ENCODE peak calls at places on chromosome 9, in six cellular contexts. I is Peyer's patch, Q is IMR-90, F is cardiac muscle cell, S is left lung, Y is epithelial cell of esophagus. W is an unnamed sample.

GRCh38 chr9:98993570-98993945 is 49.9 kb downstream of the COL15A1 start:
- DNase-seq in I (peak), Q (no peak), F (no peak), S (peak), Y (no peak), W (no peak)

GRCh38 chr9:112555844-112556482 is 69.3 kb downstream of the KIAA1958 start:
- DNase-seq in I (peak), Q (no peak), F (no peak), S (no peak), Y (peak), W (no peak)

GRCh38 chr9:71681708-71682268 is 86.5 kb downstream of the CEMIP2 start:
- DNase-seq in I (no peak), Q (peak), F (peak), S (no peak), Y (peak), W (no peak)

GRCh38 chr9:37967272-37967581 is 63.3 kb upstream of the SLC25A51 start:
- DNase-seq in I (no peak), Q (no peak), F (no peak), S (no peak), Y (peak), W (no peak)

GRCh38 chr9:37902804-37903580 is 935 bp downstream of the SLC25A51 start:
- DNase-seq in I (no peak), Q (peak), F (no peak), S (no peak), Y (peak), W (no peak)

GRCh38 chr9:92506184-92506857 is 24.0 kb upstream of the ASPN start:
- DNase-seq in I (no peak), Q (peak), F (no peak), S (no peak), Y (peak), W (no peak)

GRCh38 chr9:36584626-36585460 is 12.1 kb downstream of the MELK start:
- DNase-seq in I (no peak), Q (peak), F (no peak), S (no peak), Y (peak), W (no peak)

GRCh38 chr9:115301581-115301980 is 183.6 kb upstream of the TNC start:
- DNase-seq in I (no peak), Q (no peak), F (peak), S (no peak), Y (no peak), W (no peak)

GRCh38 chr9:83312543-83312942 is 225.7 kb downstream of the FRMD3 start:
- DNase-seq in I (no peak), Q (no peak), F (no peak), S (no peak), Y (peak), W (no peak)

GRCh38 chr9:35436940-35437339 is 53.0 kb upstream of the RUSC2 start:
- DNase-seq in I (no peak), Q (no peak), F (no peak), S (no peak), Y (no peak), W (no peak)

GRCh38 chr9:121472361-121472910 is 27.2 kb downstream of the GGTA1 start:
- DNase-seq in I (no peak), Q (no peak), F (no peak), S (no peak), Y (no peak), W (no peak)

GRCh38 chr9:93132946-93133640 is 958 bp downstream of the NINJ1 start:
- DNase-seq in I (no peak), Q (no peak), F (no peak), S (no peak), Y (peak), W (no peak)

GRCh38 chr9:76868897-76869296 is 37.0 kb downstream of the PRUNE2 start:
- DNase-seq in I (no peak), Q (no peak), F (no peak), S (no peak), Y (peak), W (no peak)

GRCh38 chr9:132651259-132651658 is 18.5 kb downstream of the DDX31 start:
- DNase-seq in I (no peak), Q (peak), F (no peak), S (no peak), Y (peak), W (no peak)

GRCh38 chr9:12708562-12709298 is 15.5 kb downstream of the TYRP1 start:
- DNase-seq in I (no peak), Q (peak), F (no peak), S (no peak), Y (peak), W (no peak)

GRCh38 chr9:116298992-116299391 is 145.4 kb downstream of the PAPPA start:
- DNase-seq in I (no peak), Q (no peak), F (no peak), S (no peak), Y (no peak), W (no peak)

GRCh38 chr9:134983506-134984371 is 66.0 kb upstream of the FCN1 start:
- DNase-seq in I (no peak), Q (no peak), F (no peak), S (peak), Y (no peak), W (no peak)

GRCh38 chr9:33851301-33851700 is 34.3 kb downstream of the UBE2R2 start:
- DNase-seq in I (no peak), Q (no peak), F (no peak), S (no peak), Y (no peak), W (no peak)

GRCh38 chr9:37999501-38000189 is 69.4 kb downstream of the SHB start:
- DNase-seq in I (no peak), Q (peak), F (no peak), S (no peak), Y (peak), W (no peak)

GRCh38 chr9:32161209-32161608 is 223.2 kb upstream of the ACO1 start:
- DNase-seq in I (no peak), Q (no peak), F (no peak), S (no peak), Y (no peak), W (no peak)

GRCh38 chr9:100167912-100168775 is 69.1 kb downstream of the INVS start:
- DNase-seq in I (no peak), Q (peak), F (no peak), S (no peak), Y (no peak), W (no peak)
- TF ChIP-seq CTCF in I (no peak), Q (no peak), F (no peak), S (no peak), Y (no peak), W (no peak)

GRCh38 chr9:2193565-2193964 is 178.4 kb downstream of the SMARCA2 start:
- DNase-seq in I (no peak), Q (no peak), F (no peak), S (no peak), Y (no peak), W (no peak)
- TF ChIP-seq CTCF in I (no peak), Q (no peak), F (no peak), S (no peak), Y (no peak), W (no peak)

GRCh38 chr9:129482521-129483466 is 138.1 kb downstream of the C9orf50 start:
- DNase-seq in I (peak), Q (peak), F (peak), S (peak), Y (peak), W (peak)
- TF ChIP-seq CTCF in I (no peak), Q (peak), F (no peak), S (no peak), Y (no peak), W (no peak)

DNA sequence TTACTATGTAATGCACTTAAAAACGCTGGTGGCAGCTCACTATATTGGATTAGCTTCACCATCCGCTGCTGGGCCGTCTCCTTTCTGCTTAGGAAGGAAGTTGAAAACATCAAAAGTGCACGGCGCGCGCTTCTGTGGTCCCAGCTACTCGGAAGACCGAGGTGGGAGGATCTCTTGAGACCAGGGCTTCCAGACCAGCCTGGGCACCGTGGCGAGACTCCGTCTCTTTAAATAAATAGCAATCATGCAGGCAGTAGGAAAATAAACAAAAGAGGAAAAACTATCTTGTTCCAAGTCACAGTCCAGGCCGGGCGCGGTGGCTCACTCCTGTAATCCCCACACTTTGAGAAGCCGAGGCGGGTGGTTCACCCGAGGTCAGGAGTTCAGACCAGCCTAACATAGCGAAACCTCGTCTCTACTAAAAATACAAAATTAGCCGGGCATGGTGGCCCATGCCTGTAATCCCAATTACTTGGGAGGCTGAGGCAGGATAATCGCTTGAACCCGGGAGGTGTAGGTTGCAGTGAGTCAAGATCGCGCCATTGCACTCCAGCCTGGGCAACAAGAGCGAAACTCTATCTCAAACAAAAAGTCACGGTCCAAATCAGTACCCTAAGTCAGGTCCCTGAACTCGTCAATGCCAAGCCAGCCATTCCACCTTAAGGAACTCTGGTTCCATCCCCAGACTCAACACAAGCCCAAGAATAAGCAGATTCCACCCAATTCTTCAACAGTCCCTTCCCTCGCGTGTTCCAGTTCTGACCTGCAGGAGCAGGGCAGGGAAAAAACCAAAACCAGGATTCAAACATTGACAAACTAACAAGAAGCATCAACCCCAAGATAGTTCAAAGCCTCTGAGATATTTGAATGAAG is 1.0 kb upstream of the GOLGA1 start:
- DNase-seq in I (peak), Q (peak), F (peak), S (peak), Y (no peak), W (peak)
- TF ChIP-seq CTCF in I (no peak), Q (no peak), F (peak), S (no peak), Y (no peak), W (no peak)

GRCh38 chr9:7273575-7273974 is 515.8 kb downstream of the KDM4C start:
- DNase-seq in I (no peak), Q (peak), F (peak), S (no peak), Y (peak), W (no peak)
- TF ChIP-seq CTCF in I (no peak), Q (peak), F (peak), S (peak), Y (peak), W (no peak)

W was measured in natural killer cell.